ENCODE peak calls at places on chromosome 7, in eight cellular contexts. C is GM20000, Y is A549, O is CMK, D is NCI-H510A, L is pulmonary artery endothelial cell, X is right lobe of liver, E is HuH-7.5. P is an unnamed sample.

GRCh38 chr7:81499262-81500116 is 270.4 kb downstream of the HGF start:
- DNase-seq in C (peak; percentile 31), Y (peak; percentile 52), O (no peak), D (peak; percentile 2), L (peak; percentile 71), X (no peak), E (no peak), P (peak; percentile 79)

GRCh38 chr7:11458736-11459483 is 373.1 kb downstream of the THSD7A start:
- DNase-seq in C (no peak), Y (peak; percentile 5), O (no peak), D (no peak), L (peak; percentile 93), X (no peak), E (no peak), P (peak; percentile 89)

GRCh38 chr7:132709971-132710567 is 133.8 kb upstream of the PLXNA4 start:
- DNase-seq in C (no peak), Y (no peak), O (no peak), D (no peak), L (peak; percentile 8), X (no peak), E (no peak), P (peak; percentile 47)

GRCh38 chr7:99380823-99381663 is 6.5 kb downstream of the ARPC1B start:
- DNase-seq in C (peak; percentile 82), Y (no peak), O (no peak), D (no peak), L (no peak), X (no peak), E (no peak), P (no peak)

GRCh38 chr7:100342761-100343160 is 15.2 kb upstream of the PILRB start:
- DNase-seq in C (no peak), Y (no peak), O (no peak), D (no peak), L (no peak), X (no peak), E (no peak), P (no peak)

GRCh38 chr7:121000091-121000983 is 11.8 kb downstream of the CPED1 start:
- DNase-seq in C (no peak), Y (no peak), O (no peak), D (no peak), L (no peak), X (no peak), E (no peak), P (no peak)

GRCh38 chr7:127821146-127821545 is 169.2 kb downstream of the SND1 start:
- DNase-seq in C (no peak), Y (no peak), O (no peak), D (no peak), L (no peak), X (no peak), E (no peak), P (no peak)

GRCh38 chr7:98283127-98283886 is 1.8 kb downstream of the BRI3 start:
- DNase-seq in C (no peak), Y (no peak), O (no peak), D (no peak), L (no peak), X (peak; percentile 74), E (no peak), P (peak; percentile 72)

GRCh38 chr7:22594020-22594419 is 94.0 kb upstream of the STEAP1B start:
- DNase-seq in C (no peak), Y (no peak), O (no peak), D (peak; percentile 17), L (no peak), X (no peak), E (no peak), P (no peak)

GRCh38 chr7:156929789-156930539 is 19.5 kb upstream of the NOM1 start:
- DNase-seq in C (no peak), Y (no peak), O (no peak), D (no peak), L (no peak), X (no peak), E (no peak), P (no peak)

GRCh38 chr7:56578612-56579011 is 462.4 kb upstream of the NUPR2 start:
- DNase-seq in C (no peak), Y (no peak), O (no peak), D (no peak), L (no peak), X (no peak), E (no peak), P (no peak)

GRCh38 chr7:86978804-86979506 is 80.5 kb downstream of the ELAPOR2 start:
- DNase-seq in C (peak; percentile 51), Y (no peak), O (no peak), D (no peak), L (no peak), X (no peak), E (no peak), P (no peak)

GRCh38 chr7:51446356-51446755 is 129.7 kb upstream of the COBL start:
- DNase-seq in C (no peak), Y (no peak), O (no peak), D (no peak), L (no peak), X (no peak), E (no peak), P (no peak)

GRCh38 chr7:36487756-36488336 is 98.2 kb downstream of the ANLN start:
- DNase-seq in C (peak; percentile 20), Y (peak; percentile 47), O (no peak), D (peak; percentile 9), L (peak; percentile 35), X (no peak), E (no peak), P (peak; percentile 77)

P was measured in epithelial cell of esophagus.